ENCODE peak calls at places on chromosomes 7 and 10, in nine cellular contexts. U is upper lobe of right lung, R is GM23338, Z is keratinocyte, S is colonic mucosa, O is heart left ventricle, Q is SK-N-SH, E is lower leg skin, P is Peyer's patch. X is an unnamed sample.

GRCh38 chr7:84196007-84196551 is 1.5 kb upstream of the SEMA3A start:
- DNase-seq in R (peak; percentile 35), O (peak; percentile 20), S (no peak), U (no peak), Q (no peak), P (no peak), Z (no peak), E (no peak), X (no peak)

GRCh38 chr7:24039991-24040390 is 244.0 kb upstream of the NPY start:
- DNase-seq in E (no peak), R (no peak), U (no peak), Q (no peak), Z (no peak), O (no peak), S (no peak), P (no peak), X (no peak)

GRCh38 chr10:73581912-73582311 is 9.2 kb downstream of the USP54 start:
- DNase-seq in Z (no peak), R (no peak), S (no peak), P (no peak), O (no peak), E (no peak), U (no peak), Q (no peak), X (no peak)

GRCh38 chr7:130734525-130735272 is 692 bp upstream of the KLF14 start:
- DNase-seq in O (no peak), S (no peak), E (no peak), P (no peak), U (no peak), Z (no peak), Q (peak; percentile 41), R (peak; percentile 53), X (no peak)

GRCh38 chr10:50740351-50740688 is 584 bp downstream of the ASAH2B start:
- DNase-seq in Z (no peak), R (no peak), E (no peak), P (peak; percentile 53), U (no peak), S (no peak), Q (no peak), O (peak; percentile 30), X (no peak)

GRCh38 chr10:56823849-56824248 is 462.8 kb upstream of the ZWINT start:
- DNase-seq in S (no peak), R (peak; percentile 56), O (no peak), E (no peak), P (no peak), Z (no peak), Q (peak; percentile 4), U (no peak), X (peak; percentile 31)

GRCh38 chr7:101681170-101682007 is 52.3 kb upstream of the MYL10 start:
- DNase-seq in R (no peak), U (no peak), S (no peak), P (no peak), E (no peak), O (peak; percentile 75), Q (peak; percentile 94), Z (no peak), X (no peak)

GRCh38 chr10:3825244-3825643 is 40.2 kb upstream of the KLF6 start:
- DNase-seq in O (no peak), Z (no peak), Q (no peak), U (no peak), P (peak; percentile 92), E (no peak), S (peak; percentile 89), R (no peak), X (no peak)

GRCh38 chr10:101287922-101288638 is 58.8 kb upstream of the LBX1 start:
- DNase-seq in P (no peak), O (no peak), Q (peak; percentile 87), S (no peak), Z (no peak), U (no peak), R (peak; percentile 88), E (no peak), X (no peak)

GRCh38 chr10:97761331-97761865 is 10.4 kb downstream of the SFRP5 start:
- DNase-seq in Q (no peak), O (no peak), P (no peak), S (no peak), Z (no peak), E (no peak), U (peak; percentile 48), R (no peak), X (no peak)

GRCh38 chr10:79413196-79413595 is 32.2 kb downstream of the ZCCHC24 start:
- DNase-seq in O (peak; percentile 63), Q (no peak), R (no peak), E (no peak), S (no peak), Z (no peak), U (no peak), P (no peak), X (no peak)

GRCh38 chr7:148997497-148997896 is 30.8 kb downstream of the PDIA4 start:
- DNase-seq in P (no peak), Z (no peak), S (no peak), Q (no peak), U (no peak), R (no peak), E (no peak), O (no peak), X (no peak)

GRCh38 chr7:80095545-80095944 is 39.1 kb upstream of the GNAI1 start:
- DNase-seq in Z (no peak), O (no peak), P (no peak), U (no peak), R (peak; percentile 23), Q (peak; percentile 21), E (no peak), S (no peak), X (no peak)

GRCh38 chr7:22920664-22921063 is 93.3 kb downstream of the HYCC1 start:
- DNase-seq in S (no peak), E (no peak), R (no peak), P (no peak), Z (no peak), U (no peak), O (no peak), Q (no peak), X (no peak)

GRCh38 chr10:32972454-32972853 is 14.4 kb upstream of the ITGB1 start:
- DNase-seq in S (no peak), R (no peak), O (no peak), E (no peak), P (no peak), Z (no peak), Q (no peak), U (no peak), X (peak; percentile 37)

GRCh38 chr7:124130-124949 is 68.0 kb upstream of the FAM20C start:
- DNase-seq in E (peak; percentile 76), Q (no peak), R (peak; percentile 52), P (no peak), O (peak; percentile 57), U (no peak), S (no peak), Z (no peak), X (no peak)

GRCh38 chr10:131872011-131872836 is 28.6 kb upstream of the PPP2R2D start:
- DNase-seq in P (no peak), Z (no peak), Q (no peak), E (no peak), O (no peak), R (no peak), S (no peak), U (peak; percentile 54), X (no peak)

GRCh38 chr10:131869344-131869743 is 31.5 kb upstream of the PPP2R2D start:
- DNase-seq in U (peak; percentile 43), Q (no peak), E (no peak), S (no peak), R (no peak), P (no peak), O (no peak), Z (no peak), X (no peak)

GRCh38 chr10:131870831-131871672 is 29.8 kb upstream of the PPP2R2D start:
- DNase-seq in Q (no peak), S (no peak), E (no peak), R (no peak), Z (no peak), P (no peak), U (peak; percentile 30), O (no peak), X (no peak)

GRCh38 chr10:131871673-131872005 is 29.2 kb upstream of the PPP2R2D start:
- DNase-seq in R (no peak), O (no peak), Z (no peak), Q (no peak), S (no peak), P (no peak), U (no peak), E (no peak), X (no peak)

GRCh38 chr10:131870411-131870810 is 30.4 kb upstream of the PPP2R2D start:
- DNase-seq in E (no peak), O (no peak), Q (no peak), R (no peak), Z (no peak), S (no peak), P (no peak), U (peak; percentile 49), X (no peak)
- H3K4me3 ChIP-seq in E (no peak overlapping the region), O (no peak overlapping the region), Q (no peak overlapping the region), R (no peak overlapping the region), Z (no peak overlapping the region), S (no peak overlapping the region), P (no peak overlapping the region), U (no peak overlapping the region), X (no peak overlapping the region)

GRCh38 chr10:71218046-71218832 is 5.9 kb downstream of the UNC5B start:
- DNase-seq in U (peak; percentile 47), E (peak; percentile 80), R (no peak), O (peak; percentile 76), P (peak; percentile 44), S (no peak), Q (no peak), Z (no peak), X (no peak)
- H3K4me3 ChIP-seq in U (peak overlapping the region; percentile 65), E (no peak overlapping the region), R (peak overlapping the region; percentile 96), O (peak overlapping the region; percentile 42), P (peak overlapping the region; percentile 57), S (no peak overlapping the region), Q (peak overlapping the region; percentile 53), Z (no peak overlapping the region), X (no peak overlapping the region)

GRCh38 chr10:16965242-16965620 is 148.0 kb upstream of the RSU1 start:
- DNase-seq in O (no peak), R (no peak), P (no peak), Q (no peak), S (no peak), U (no peak), E (no peak), Z (no peak), X (no peak)
- H3K4me3 ChIP-seq in O (no peak overlapping the region), R (no peak overlapping the region), P (no peak overlapping the region), Q (no peak overlapping the region), S (no peak overlapping the region), U (no peak overlapping the region), E (no peak overlapping the region), Z (no peak overlapping the region), X (no peak overlapping the region)

DNA sequence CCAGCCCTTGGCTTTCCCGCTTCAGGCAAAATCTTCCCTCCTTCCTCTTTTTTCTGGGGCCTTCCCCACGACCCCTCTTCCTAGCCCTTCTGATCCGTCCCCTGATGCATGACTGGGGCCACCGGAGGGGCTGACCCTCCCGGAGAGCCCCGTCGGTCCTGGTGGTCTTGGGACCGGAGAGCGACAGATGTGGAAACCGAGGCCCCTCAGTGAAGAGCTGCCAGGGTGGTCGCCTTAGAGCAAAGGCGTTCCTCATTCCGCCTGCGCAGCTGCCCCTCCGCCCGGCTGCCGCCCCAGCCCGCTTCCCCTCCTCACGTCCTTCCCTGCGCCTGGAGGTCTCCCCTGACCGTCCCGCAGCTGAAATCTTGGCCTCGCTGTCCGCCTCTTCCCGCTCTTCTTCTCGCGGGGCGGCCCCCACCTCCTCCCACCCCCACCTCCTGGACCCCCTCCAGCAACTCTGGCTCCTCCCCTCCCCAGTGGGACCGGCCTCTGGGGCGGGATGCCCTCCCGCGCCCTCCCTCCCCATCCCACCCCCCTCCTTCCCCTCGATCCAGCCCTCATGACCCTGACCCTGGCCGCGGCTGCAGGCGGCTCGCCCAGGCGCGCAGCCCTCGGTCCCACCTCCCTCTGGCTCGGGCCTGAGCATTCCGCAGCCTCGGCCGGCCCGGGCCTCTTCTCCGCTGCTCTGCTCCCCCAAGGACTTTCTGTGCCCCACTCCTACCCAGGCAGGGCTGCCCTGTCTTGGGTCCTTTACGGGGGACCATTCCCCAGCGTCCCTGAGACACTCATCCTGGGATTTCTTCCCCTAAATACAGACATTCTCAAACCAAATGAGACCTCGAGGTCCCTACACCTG is at the start of gene RARRES2:
- DNase-seq in U (peak; percentile 73), O (no peak), E (peak; percentile 90), P (peak; percentile 51), S (peak; percentile 58), Z (no peak), Q (peak; percentile 85), R (peak; percentile 84), X (no peak)
- H3K4me3 ChIP-seq in U (peak within 1 kb of the TSS; percentile 58), O (peak within 1 kb of the TSS; percentile 34), E (peak within 1 kb of the TSS; percentile 0), P (peak within 1 kb of the TSS; percentile 49), S (peak within 1 kb of the TSS; percentile 43), Z (no peak within 1 kb of the TSS), Q (no peak within 1 kb of the TSS), R (peak within 1 kb of the TSS; percentile 93), X (no peak within 1 kb of the TSS)